ENCODE peak calls at places on chromosomes 3 and 15, in six cellular contexts. P is tibial nerve, V is body of pancreas, L is testis, N is uterus, I is ovary. D is an unnamed sample. For H3K9me3 and H3K27me3, the result is how much of the 10 kb centered on the place peaks cover.

GRCh38 chr15:58038426-58039106 is 26.9 kb downstream of the ALDH1A2 start:
- DNase-seq in P (no peak), V (peak), L (no peak), N (no peak), I (no peak), D (no peak)

GRCh38 chr15:92393287-92393993 is at the start of gene ST8SIA2:
- DNase-seq in P (no peak), V (no peak), L (no peak), N (no peak), I (no peak), D (no peak)

GRCh38 chr15:41988896-41989572 is 16.7 kb upstream of the EHD4 start:
- DNase-seq in P (no peak), V (no peak), L (no peak), N (no peak), I (peak), D (no peak)

GRCh38 chr3:72153477-72154314 is 368.7 kb upstream of the PROK2 start:
- DNase-seq in P (no peak), V (no peak), L (no peak), N (no peak), I (no peak), D (no peak)

GRCh38 chr3:14143271-14143605 is 18.4 kb downstream of the TMEM43 start:
- DNase-seq in P (no peak), V (no peak), L (no peak), N (peak), I (no peak), D (no peak)

GRCh38 chr15:71411538-71412482 is 296.5 kb downstream of the THSD4 start:
- DNase-seq in P (peak), V (no peak), L (no peak), N (peak), I (peak), D (no peak)

GRCh38 chr3:104198136-104198535 is 1168.6 kb upstream of the ALCAM start:
- DNase-seq in P (no peak), V (no peak), L (no peak), N (no peak), I (no peak), D (no peak)

GRCh38 chr3:177420643-177421042 is 223.4 kb upstream of the TBL1XR1 start:
- DNase-seq in P (no peak), V (no peak), L (no peak), N (peak), I (no peak), D (no peak)

GRCh38 chr3:197555281-197556261 is at the start of gene BDH1:
- DNase-seq in P (peak), V (peak), L (peak), N (peak), I (peak), D (peak)

GRCh38 chr3:25441234-25441856 is 13.3 kb downstream of the RARB start:
- DNase-seq in P (no peak), V (no peak), L (peak), N (no peak), I (no peak), D (no peak)

GRCh38 chr15:64133619-64134018 is 17.9 kb upstream of the SNX22 start:
- DNase-seq in P (no peak), V (no peak), L (no peak), N (no peak), I (no peak), D (no peak)

GRCh38 chr3:146142757-146143156 is 18.2 kb downstream of the PLOD2 start:
- DNase-seq in P (no peak), V (no peak), L (no peak), N (no peak), I (no peak), D (no peak)

GRCh38 chr3:177295116-177295515 is 97.8 kb upstream of the TBL1XR1 start:
- DNase-seq in P (no peak), V (no peak), L (no peak), N (no peak), I (no peak), D (no peak)

GRCh38 chr3:85185495-85185894 is 226.7 kb downstream of the CADM2 start:
- DNase-seq in P (no peak), V (no peak), L (no peak), N (no peak), I (no peak), D (no peak)

GRCh38 chr3:21042184-21042583 is 708.8 kb downstream of the ZNF385D start:
- DNase-seq in P (no peak), V (no peak), L (no peak), N (no peak), I (no peak), D (no peak)

GRCh38 chr3:52527732-52528595 is 5.7 kb downstream of the NT5DC2 start:
- DNase-seq in P (no peak), V (peak), L (no peak), N (peak), I (peak), D (no peak)

GRCh38 chr3:102006812-102007485 is 157.6 kb downstream of the NFKBIZ start:
- DNase-seq in P (peak), V (peak), L (no peak), N (peak), I (no peak), D (no peak)

GRCh38 chr15:62969442-62970089 is 73.0 kb upstream of the TPM1 start:
- DNase-seq in P (no peak), V (no peak), L (no peak), N (no peak), I (no peak), D (no peak)

GRCh38 chr3:193052294-193052693 is 134.6 kb upstream of the MB21D2 start:
- DNase-seq in P (no peak), V (no peak), L (no peak), N (no peak), I (no peak), D (no peak)

GRCh38 chr3:15815696-15816095 is 17.9 kb upstream of the ANKRD28 start:
- DNase-seq in P (no peak), V (no peak), L (no peak), N (no peak), I (no peak), D (no peak)

GRCh38 chr3:137163241-137163916 is 205.6 kb downstream of the IL20RB start:
- DNase-seq in P (peak), V (peak), L (peak), N (peak), I (peak), D (no peak)

GRCh38 chr15:71800835-71801745 is 9.3 kb upstream of the NR2E3 start:
- DNase-seq in P (peak), V (peak), L (peak), N (peak), I (no peak), D (peak)

DNA sequence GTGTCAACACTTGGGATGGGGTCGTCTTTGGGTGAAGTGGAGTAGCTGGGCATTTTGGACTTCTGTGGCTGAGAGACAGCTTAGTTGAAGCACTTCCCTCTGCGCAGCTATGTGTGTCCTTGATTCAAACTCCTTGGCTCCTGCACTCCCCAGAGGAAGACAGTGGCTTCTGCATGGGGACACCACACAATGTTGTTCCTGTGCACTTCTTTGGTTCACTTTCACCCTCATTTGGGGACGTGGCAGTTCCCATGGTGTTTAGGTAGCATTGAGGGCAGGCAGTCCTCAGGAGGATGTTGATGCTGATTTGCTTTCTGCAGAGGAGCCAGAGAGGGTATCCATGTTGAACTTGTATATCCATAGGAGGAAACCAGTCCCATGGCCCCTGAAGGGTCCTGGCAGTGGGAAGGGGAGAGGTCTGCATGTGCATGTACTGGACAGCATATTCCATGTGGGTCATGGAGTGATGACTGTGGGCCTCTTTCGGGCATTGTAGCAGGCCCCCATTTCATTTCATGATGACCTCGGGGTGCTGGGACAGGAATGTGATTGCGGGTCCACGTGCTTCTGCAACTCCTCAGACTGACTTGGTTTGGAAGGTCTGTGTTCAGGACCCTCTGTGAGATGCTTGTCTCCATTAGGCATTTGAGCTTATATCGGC is 135.4 kb downstream of the SNRPN start:
- DNase-seq in P (no peak), V (no peak), L (no peak), N (no peak), I (no peak), D (no peak)
- H3K9me3 ChIP-seq in P (half or more), V (half or more), L (under half), N (under half), I (half or more), D (under half)

GRCh38 chr3:105620236-105620635 is 248.6 kb downstream of the CBLB start:
- DNase-seq in P (no peak), V (no peak), L (no peak), N (no peak), I (no peak), D (no peak)
- TF ChIP-seq POLR2A in P (no peak), V (no peak), L (no peak), N (no peak), I (no peak), D (no peak)

DNA sequence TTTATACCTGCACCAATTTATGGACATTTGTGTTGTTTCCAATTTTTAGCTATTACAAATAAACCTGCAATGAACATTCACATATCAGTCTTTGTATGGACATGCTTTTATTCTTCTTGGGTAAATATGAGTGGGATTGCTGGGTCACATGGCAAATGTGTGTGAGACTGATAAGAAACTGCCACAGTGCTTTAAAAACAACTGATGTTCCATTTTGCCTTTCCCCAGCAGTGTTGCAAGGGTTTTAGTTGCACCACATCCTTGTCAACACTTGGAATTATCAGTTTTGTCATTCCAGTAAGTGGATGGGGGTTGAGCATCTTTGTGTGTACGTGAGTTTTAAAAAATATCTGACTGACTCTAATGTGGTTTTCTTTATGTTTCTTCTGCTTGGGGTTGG is 191.2 kb downstream of the PLCL2 start:
- DNase-seq in P (no peak), V (no peak), L (no peak), N (no peak), I (no peak), D (no peak)
- H3K27me3 ChIP-seq in P (under half), V (under half), L (under half), N (under half), I (under half), D (under half)

GRCh38 chr15:83413054-83413719 is 34.0 kb upstream of the SH3GL3 start:
- DNase-seq in P (no peak), V (no peak), L (no peak), N (no peak), I (no peak), D (no peak)
- H3K9me3 ChIP-seq in P (under half), V (under half), L (under half), N (under half), I (under half), D (under half)

DNA sequence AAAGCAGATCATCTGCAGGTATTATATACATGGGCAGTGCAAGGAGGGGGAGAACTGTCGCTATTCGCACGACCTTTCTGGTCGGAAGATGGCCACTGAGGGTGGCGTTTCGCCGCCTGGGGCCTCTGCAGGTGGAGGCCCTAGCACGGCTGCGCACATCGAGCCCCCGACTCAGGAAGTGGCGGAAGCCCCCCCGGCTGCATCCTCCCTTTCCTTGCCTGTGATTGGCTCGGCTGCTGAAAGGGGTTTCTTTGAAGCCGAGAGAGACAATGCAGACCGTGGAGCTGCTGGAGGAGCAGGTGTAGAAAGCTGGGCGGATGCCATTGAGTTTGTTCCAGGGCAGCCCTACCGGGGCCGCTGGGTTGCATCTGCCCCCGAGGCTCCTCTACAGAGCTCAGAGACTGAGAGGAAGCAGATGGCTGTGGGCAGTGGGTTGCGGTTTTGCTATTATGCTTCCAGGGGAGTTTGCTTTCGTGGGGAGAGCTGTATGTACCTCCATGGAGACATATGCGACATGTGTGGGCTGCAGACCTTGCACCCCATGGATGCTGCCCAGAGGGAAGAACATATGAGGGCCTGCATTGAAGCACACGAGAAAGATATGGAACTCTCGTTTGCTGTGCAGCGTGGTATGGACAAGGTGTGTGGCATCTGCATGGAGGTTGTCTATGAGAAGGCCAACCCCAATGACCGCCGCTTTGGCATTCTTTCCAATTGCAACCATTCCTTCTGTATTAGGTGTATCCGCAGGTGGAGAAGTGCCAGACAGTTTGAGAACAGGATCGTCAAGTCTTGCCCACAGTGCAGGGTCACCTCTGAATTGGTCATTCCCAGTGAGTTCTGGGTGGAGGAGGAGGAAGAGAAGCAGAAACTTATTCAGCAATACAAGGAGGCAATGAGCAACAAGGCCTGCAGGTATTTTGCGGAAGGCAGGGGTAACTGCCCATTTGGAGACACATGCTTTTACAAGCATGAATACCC is 886 bp downstream of the MKRN3 start:
- DNase-seq in P (no peak), V (no peak), L (peak), N (peak), I (no peak), D (no peak)
- TF ChIP-seq POLR2A in P (no peak), V (no peak), L (no peak), N (no peak), I (no peak), D (no peak)

GRCh38 chr15:74300057-74300620 is 64.0 kb downstream of the CCDC33 start:
- DNase-seq in P (no peak), V (no peak), L (no peak), N (no peak), I (no peak), D (no peak)
- H3K27me3 ChIP-seq in P (under half), V (under half), L (under half), N (under half), I (under half), D (under half)

GRCh38 chr15:24748812-24749439 is 73.4 kb downstream of the NPAP1 start:
- DNase-seq in P (no peak), V (no peak), L (no peak), N (no peak), I (no peak), D (no peak)
- H3K9me3 ChIP-seq in P (under half), V (under half), L (under half), N (under half), I (under half), D (under half)

GRCh38 chr15:65521355-65521754 is 3.9 kb upstream of the DPP8 start:
- DNase-seq in P (no peak), V (no peak), L (no peak), N (no peak), I (no peak), D (peak)

GRCh38 chr15:65519781-65520299 is 2.4 kb upstream of the DPP8 start:
- DNase-seq in P (no peak), V (no peak), L (no peak), N (no peak), I (no peak), D (no peak)

GRCh38 chr15:65517866-65518207 is 348 bp upstream of the DPP8 start:
- DNase-seq in P (no peak), V (no peak), L (no peak), N (no peak), I (no peak), D (no peak)

GRCh38 chr15:65518633-65519285 is 1.3 kb upstream of the DPP8 start:
- DNase-seq in P (no peak), V (no peak), L (no peak), N (no peak), I (no peak), D (no peak)

GRCh38 chr15:65516997-65517865 is at the start of gene DPP8:
- DNase-seq in P (peak), V (peak), L (peak), N (peak), I (peak), D (peak)
- TF ChIP-seq POLR2A in P (peak), V (peak), L (no peak), N (peak), I (peak), D (peak)

D was measured in adrenal gland.